ENCODE peak calls at places on chromosomes 2 and 18, in four cellular contexts. Y is HCEC 1CT, X is HTR-8/SVneo, J is kidney. D is an unnamed sample.

GRCh38 chr2:127679680-127680361 is 4.5 kb upstream of the LIMS2 start:
- DNase-seq in Y (no peak), X (no peak), J (no peak), D (no peak)

GRCh38 chr2:9812945-9813311 is 30.3 kb upstream of the TAF1B start:
- DNase-seq in J (no peak), X (no peak), Y (no peak), D (no peak)

GRCh38 chr18:76980663-76981387 is 151.8 kb downstream of the MBP start:
- DNase-seq in X (no peak), Y (no peak), J (no peak), D (no peak)

GRCh38 chr2:232809349-232810124 is 33.2 kb upstream of the KCNJ13 start:
- DNase-seq in X (no peak), Y (no peak), J (no peak), D (no peak)

GRCh38 chr2:12050381-12050780 is 303.9 kb downstream of the LPIN1 start:
- DNase-seq in X (no peak), J (no peak), Y (peak), D (no peak)

GRCh38 chr2:68237404-68237803 is 14.9 kb downstream of the PPP3R1 start:
- DNase-seq in X (no peak), J (no peak), Y (peak), D (no peak)

GRCh38 chr18:23356915-23357421 is 96.1 kb upstream of the RIOK3 start:
- DNase-seq in Y (peak), J (no peak), X (no peak), D (no peak)

GRCh38 chr18:58269931-58270330 is 225.9 kb downstream of the NEDD4L start:
- DNase-seq in X (no peak), Y (no peak), J (no peak), D (no peak)

GRCh38 chr2:870426-870825 is 80.2 kb upstream of the SNTG2 start:
- DNase-seq in Y (no peak), X (no peak), J (no peak), D (no peak)

GRCh38 chr18:58856881-58857280 is 7.8 kb upstream of the ZNF532 start:
- DNase-seq in Y (peak), J (no peak), X (no peak), D (no peak)

GRCh38 chr18:76573325-76574025 is 78.4 kb upstream of the ZNF516 start:
- DNase-seq in J (no peak), X (no peak), Y (peak), D (no peak)

GRCh38 chr2:18066894-18067293 is 188.4 kb downstream of the KCNS3 start:
- DNase-seq in J (no peak), X (no peak), Y (no peak), D (no peak)

GRCh38 chr2:144607899-144608477 is 88.1 kb upstream of the ZEB2 start:
- DNase-seq in Y (peak), X (no peak), J (no peak), D (no peak)

GRCh38 chr2:40814621-40815020 is 362.7 kb upstream of the SLC8A1 start:
- DNase-seq in X (no peak), Y (no peak), J (no peak), D (no peak)

D was measured in glutamatergic neuron.